ENCODE peak calls at places on chromosome 19, in six cellular contexts. N is IMR-90, U is PC-9, S is thyroid gland, O is trophoblast cell, A is OCI-LY7. E is an unnamed sample.

GRCh38 chr19:13214036-13214730 is 64.0 kb downstream of the IER2 start:
- DNase-seq in O (no peak), N (no peak), U (no peak), A (no peak), S (no peak), E (no peak)

GRCh38 chr19:5931251-5931650 is 17.2 kb downstream of the CAPS start:
- DNase-seq in O (no peak), N (no peak), S (no peak), U (no peak), A (no peak), E (no peak)

GRCh38 chr19:52735734-52736133 is 890 bp upstream of the ZNF611 start:
- DNase-seq in S (peak), O (peak), A (no peak), U (no peak), N (no peak), E (peak)

GRCh38 chr19:41225238-41226052 is 6.4 kb downstream of the AXL start:
- DNase-seq in U (peak), N (peak), S (peak), O (peak), A (no peak), E (no peak)

GRCh38 chr19:12847159-12848139 is 9.1 kb downstream of the MAST1 start:
- DNase-seq in A (peak), S (peak), U (peak), N (peak), O (peak), E (peak)

GRCh38 chr19:13846533-13847032 is 30.4 kb upstream of the NANOS3 start:
- DNase-seq in A (peak), N (peak), O (peak), S (peak), U (peak), E (peak)

GRCh38 chr19:41638624-41639023 is 11.8 kb upstream of the CEACAM4 start:
- DNase-seq in O (no peak), S (no peak), N (no peak), A (no peak), U (no peak), E (no peak)

GRCh38 chr19:4446801-4447200 is 10.8 kb downstream of the UBXN6 start:
- DNase-seq in N (no peak), A (no peak), S (no peak), O (no peak), U (no peak), E (no peak)

GRCh38 chr19:41351339-41352245 is 2.1 kb downstream of the TGFB1 start:
- DNase-seq in S (peak), O (peak), U (no peak), A (peak), N (peak), E (peak)

GRCh38 chr19:2584002-2584401 is 108.1 kb downstream of the GADD45B start:
- DNase-seq in S (no peak), N (no peak), A (no peak), U (no peak), O (no peak), E (no peak)

GRCh38 chr19:1237754-1238372 is at the start of gene CBARP:
- DNase-seq in S (peak), O (no peak), A (no peak), N (no peak), U (no peak), E (peak)

GRCh38 chr19:28899703-28900102 is 313.2 kb downstream of the UQCRFS1 start:
- DNase-seq in A (no peak), U (no peak), O (no peak), S (no peak), N (peak), E (no peak)

GRCh38 chr19:12229990-12230389 is 64.7 kb downstream of the ZNF44 start:
- DNase-seq in A (no peak), S (no peak), O (no peak), N (no peak), U (no peak), E (no peak)

GRCh38 chr19:10915511-10916091 is 12.8 kb downstream of the YIPF2 start:
- DNase-seq in A (no peak), S (no peak), U (peak), N (peak), O (peak), E (no peak)

GRCh38 chr19:43767316-43767715 is 12.6 kb upstream of the SMG9 start:
- DNase-seq in U (no peak), S (no peak), N (no peak), A (no peak), O (no peak), E (no peak)

GRCh38 chr19:1154731-1155351 is 19.2 kb downstream of the SBNO2 start:
- DNase-seq in A (no peak), S (peak), N (peak), U (peak), O (peak), E (no peak)

GRCh38 chr19:54325194-54325621 is 12.2 kb upstream of the LILRA5 start:
- DNase-seq in O (peak), U (no peak), A (peak), N (peak), S (no peak), E (peak)

GRCh38 chr19:15869109-15869555 is 28.7 kb downstream of the CYP4F2 start:
- DNase-seq in O (peak), S (peak), N (no peak), A (peak), U (peak), E (peak)

GRCh38 chr19:3196064-3196932 is 10.6 kb downstream of the NCLN start:
- DNase-seq in N (no peak), U (no peak), A (no peak), O (no peak), S (no peak), E (no peak)

GRCh38 chr19:46890423-46891170 is 29.8 kb downstream of the ARHGAP35 start:
- DNase-seq in O (peak), U (peak), S (no peak), N (peak), A (no peak), E (no peak)

GRCh38 chr19:5612891-5613290 is 9.7 kb downstream of the SAFB2 start:
- DNase-seq in A (no peak), O (no peak), U (no peak), S (peak), N (no peak), E (no peak)

GRCh38 chr19:807627-808175 is 10.4 kb downstream of the PTBP1 start:
- DNase-seq in S (no peak), U (no peak), A (no peak), O (no peak), N (no peak), E (no peak)

GRCh38 chr19:2034729-2035589 is 16.1 kb downstream of the MKNK2 start:
- DNase-seq in N (peak), A (peak), O (peak), U (peak), S (peak), E (peak)

GRCh38 chr19:34232566-34233481 is 21.5 kb upstream of the GARRE1 start:
- DNase-seq in N (peak), O (peak), S (peak), A (no peak), U (peak), E (no peak)
- H3K27ac ChIP-seq in N (peak), O (peak), S (no peak), A (no peak), U (peak), E (no peak)

DNA sequence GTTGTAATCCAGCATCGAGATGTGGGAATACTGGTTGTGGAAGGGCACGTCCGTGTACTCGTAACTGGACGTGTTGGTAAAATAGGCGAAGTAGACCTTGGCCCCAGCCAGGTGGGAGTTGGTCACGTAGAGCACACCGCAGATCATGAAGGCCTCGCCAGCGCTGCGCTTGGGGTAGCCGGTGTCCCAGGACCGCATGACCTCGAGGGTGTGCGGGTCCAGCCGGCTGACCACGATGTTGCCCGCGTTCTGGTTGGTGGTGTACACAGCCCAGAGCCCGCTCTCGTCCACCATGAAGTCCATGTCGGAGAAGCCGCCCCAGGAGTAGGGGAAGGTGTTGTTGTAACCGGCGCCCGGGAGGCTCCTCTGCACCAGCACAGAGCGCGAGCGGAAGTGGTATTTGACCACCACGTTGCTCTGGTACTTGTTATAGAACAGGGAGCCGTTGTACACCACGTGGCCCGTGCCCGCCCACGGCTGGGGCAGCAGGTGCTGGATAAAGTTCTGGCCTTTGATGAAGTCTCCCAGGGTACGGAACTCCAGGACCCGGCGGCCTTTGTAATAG is 19.2 kb downstream of the PIN1 start:
- DNase-seq in U (no peak), N (no peak), O (no peak), S (no peak), A (no peak), E (no peak)
- H3K4me3 ChIP-seq in U (no peak), N (no peak), O (no peak), S (no peak), A (no peak), E (no peak)

DNA sequence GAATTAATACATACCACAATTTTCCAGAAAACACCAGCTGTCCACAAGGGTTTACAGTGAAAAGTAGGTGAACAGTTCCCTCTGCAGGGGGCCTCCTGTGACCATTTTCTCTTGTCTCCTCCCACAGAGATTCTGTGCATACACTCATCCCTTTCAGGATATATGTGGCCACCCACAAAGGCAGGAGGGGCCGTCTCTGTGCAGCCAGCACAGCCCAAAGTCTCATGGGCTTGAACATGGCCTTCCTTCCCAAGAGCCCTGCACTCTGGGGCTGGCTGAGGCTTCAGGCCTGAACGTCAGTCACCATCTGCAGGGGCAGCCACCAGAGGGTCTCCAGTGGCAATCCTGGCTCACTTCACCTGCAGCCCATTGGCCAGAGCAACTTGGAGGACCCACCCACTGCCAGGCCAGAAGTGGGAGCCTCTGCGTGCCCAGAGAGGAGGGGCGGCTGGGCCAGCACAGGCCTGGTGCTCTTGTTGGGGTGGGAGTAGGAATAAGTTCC is 25.2 kb downstream of the TMEM161A start:
- DNase-seq in O (no peak), A (peak), N (peak), U (peak), S (no peak), E (no peak)
- H3K27ac ChIP-seq in O (no peak), A (no peak), N (no peak), U (no peak), S (no peak), E (no peak)

DNA sequence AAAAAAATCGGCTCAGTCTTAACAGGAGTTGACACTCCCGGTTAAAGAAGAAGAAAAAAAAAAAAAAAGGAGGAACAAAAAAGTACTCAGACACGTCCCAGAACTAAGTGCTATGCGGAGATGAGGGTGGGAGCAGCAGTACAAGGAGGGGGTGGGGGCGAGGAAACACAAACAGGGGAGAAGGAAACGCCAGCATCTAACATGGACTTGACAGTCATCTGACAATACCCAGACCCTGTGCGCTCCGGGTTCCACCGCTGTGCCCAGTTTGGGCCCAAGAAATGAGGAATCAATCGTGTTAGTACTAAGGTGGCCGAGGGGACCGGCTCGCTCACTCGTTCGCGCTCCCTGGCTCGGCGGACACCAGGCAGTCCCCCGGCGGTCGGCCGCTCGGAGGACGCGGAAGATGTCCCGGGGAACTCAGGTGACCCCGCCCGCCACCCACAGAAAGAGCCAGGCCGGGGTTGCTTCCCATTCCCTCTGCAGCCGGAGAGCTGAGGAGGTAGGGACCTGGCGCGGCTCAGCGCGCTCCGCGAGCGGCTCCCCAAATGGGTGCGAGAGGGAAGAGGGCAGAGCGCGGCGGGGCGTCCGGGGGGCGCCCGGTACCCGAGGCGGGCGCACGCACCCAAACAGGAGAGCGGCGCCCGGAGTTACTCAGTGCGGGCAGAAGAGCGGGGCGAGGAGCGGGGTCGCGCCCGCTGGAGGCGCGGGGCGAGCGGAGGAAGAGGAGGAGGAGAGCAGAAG is 648 bp downstream of the TSHZ3 start:
- DNase-seq in O (no peak), U (no peak), S (peak), A (no peak), N (no peak), E (peak)
- H3K4me3 ChIP-seq in O (peak), U (no peak), S (peak), A (no peak), N (peak), E (peak)

GRCh38 chr19:45403272-45403671 is 1.6 kb downstream of the PPP1R13L start:
- DNase-seq in N (no peak), O (peak), S (no peak), A (no peak), U (no peak), E (no peak)
- H3K27ac ChIP-seq in N (no peak), O (peak), S (no peak), A (no peak), U (no peak), E (no peak)

DNA sequence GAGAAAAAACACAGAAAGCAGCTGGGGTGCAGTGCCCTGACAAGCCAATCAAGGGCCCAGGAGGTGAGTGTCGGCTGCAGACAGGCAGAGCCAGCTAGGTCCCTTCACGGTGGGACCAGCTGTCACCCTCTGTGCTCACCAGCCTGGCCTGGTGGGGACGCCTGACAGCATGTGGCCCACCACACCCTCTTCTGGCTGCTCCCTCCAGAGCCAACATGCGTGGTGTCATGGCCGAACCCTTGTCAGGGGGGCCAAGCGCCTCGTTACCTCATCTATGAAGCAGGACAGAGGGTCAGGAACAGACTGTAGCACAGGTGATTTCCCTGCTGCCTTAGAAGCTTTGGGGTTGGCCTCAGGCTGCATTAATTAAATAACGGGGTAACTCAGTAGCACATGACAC is 40.0 kb upstream of the ISYNA1 start:
- DNase-seq in A (no peak), N (no peak), S (no peak), U (no peak), O (no peak), E (no peak)
- H3K4me3 ChIP-seq in A (no peak), N (no peak), S (no peak), U (no peak), O (no peak), E (no peak)

DNA sequence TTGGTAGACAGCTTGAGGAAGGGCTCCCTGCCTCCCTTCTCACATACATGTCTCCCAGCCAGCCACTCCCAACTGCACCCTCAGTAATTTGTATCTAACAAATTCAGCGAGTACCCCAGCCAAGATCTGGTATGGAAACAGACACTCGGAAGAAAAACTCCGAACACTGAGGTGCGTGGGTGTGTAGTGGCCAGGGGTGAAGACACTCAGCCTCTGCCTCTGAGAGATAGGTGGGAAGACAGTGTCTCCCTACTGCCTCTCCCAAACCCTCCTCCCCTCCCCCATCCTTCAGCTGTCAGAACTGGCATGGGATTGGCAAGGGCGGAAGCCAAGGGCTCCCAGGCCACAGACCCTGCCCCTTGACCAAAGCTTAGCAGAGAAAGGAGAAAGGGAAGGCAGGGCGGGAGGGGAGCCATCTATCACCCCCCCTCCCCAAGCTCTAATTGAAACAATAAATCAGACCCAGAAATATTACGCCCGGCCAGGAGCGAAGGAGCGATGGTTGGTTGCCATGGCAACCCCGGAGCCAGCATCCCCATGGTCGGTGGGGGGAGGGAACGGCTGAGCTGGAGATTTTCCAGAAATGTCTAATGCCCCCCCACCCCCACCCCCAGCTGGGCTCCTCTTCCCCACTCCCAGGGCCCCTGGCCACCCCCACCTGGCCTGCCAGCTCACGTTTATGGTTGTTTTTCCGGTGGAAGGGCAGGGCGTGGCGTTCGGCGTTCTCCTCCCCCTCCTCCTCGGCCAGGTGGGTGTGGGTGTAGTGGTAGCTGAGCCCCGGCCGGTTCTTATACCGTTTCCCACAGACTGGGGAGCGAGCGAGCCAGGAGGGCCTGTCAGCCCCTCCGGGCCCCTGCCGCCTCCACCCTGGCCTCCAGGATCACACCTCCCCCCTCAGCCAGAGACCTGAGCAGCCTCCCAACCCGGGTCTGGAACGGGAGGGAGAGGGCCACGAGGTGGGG is 7.0 kb downstream of the DPF1 start:
- DNase-seq in O (no peak), A (no peak), U (no peak), S (no peak), N (no peak), E (no peak)
- H3K27ac ChIP-seq in O (no peak), A (no peak), U (no peak), S (no peak), N (no peak), E (no peak)

GRCh38 chr19:7550169-7550770 is 14.8 kb downstream of the PNPLA6 start:
- DNase-seq in A (no peak), O (no peak), U (no peak), S (no peak), N (no peak), E (no peak)

GRCh38 chr19:7552781-7553180 is 17.3 kb downstream of the PNPLA6 start:
- DNase-seq in U (no peak), S (no peak), A (no peak), O (no peak), N (no peak), E (no peak)

GRCh38 chr19:7554565-7554964 is 19.0 kb downstream of the PNPLA6 start:
- DNase-seq in N (no peak), S (no peak), A (no peak), O (no peak), U (no peak), E (no peak)

GRCh38 chr19:7549749-7550148 is 14.2 kb downstream of the PNPLA6 start:
- DNase-seq in S (no peak), U (no peak), O (no peak), N (no peak), A (no peak), E (no peak)

DNA sequence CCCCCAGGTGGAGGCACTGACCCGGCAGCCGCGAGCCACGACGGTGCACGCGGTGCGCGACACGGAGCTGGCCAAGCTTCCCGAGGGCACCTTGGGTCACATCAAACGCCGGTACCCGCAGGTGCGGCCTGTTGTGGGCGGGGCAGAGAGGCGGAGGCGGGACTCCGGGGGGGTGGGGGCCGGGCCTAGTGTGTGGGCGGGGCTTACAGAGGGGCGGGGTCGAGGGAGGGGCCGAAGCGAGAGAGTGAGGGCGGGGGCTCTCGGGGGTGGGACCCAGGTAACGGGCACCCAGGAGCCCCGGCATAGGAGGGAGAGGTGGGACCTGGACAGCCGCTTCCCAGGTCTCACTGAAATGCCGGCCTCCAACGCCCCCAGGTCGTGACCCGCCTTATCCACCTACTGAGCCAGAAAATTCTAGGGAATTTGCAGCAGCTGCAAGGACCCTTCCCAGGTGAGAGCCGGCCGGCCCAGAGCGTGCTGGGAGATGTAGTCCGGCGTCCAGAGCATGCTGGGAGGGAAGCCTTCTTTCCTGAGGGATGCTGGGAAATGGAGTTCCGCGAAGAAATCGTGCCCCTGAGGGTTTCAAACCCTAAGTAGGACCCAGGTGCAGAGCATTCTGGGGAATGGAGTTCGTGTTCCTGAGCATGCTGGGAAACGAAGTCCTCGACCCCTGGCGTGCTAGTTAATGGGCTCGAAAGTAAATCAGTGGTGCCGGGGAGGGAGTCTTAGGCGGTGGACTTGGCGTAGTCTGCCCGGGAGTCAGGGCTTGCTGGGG is 15.7 kb downstream of the PNPLA6 start:
- DNase-seq in O (peak), S (peak), A (peak), U (no peak), N (peak), E (peak)
- H3K4me3 ChIP-seq in O (peak), S (no peak), A (no peak), U (no peak), N (no peak), E (no peak)

GRCh38 chr19:34359954-34360315 is 5.1 kb upstream of the GPI start:
- DNase-seq in U (no peak), A (no peak), S (no peak), N (no peak), O (peak), E (no peak)

GRCh38 chr19:34357431-34357830 is 7.6 kb upstream of the GPI start:
- DNase-seq in S (no peak), A (no peak), O (no peak), U (no peak), N (no peak), E (no peak)

GRCh38 chr19:34359140-34359953 is 5.6 kb upstream of the GPI start:
- DNase-seq in O (peak), S (peak), N (peak), U (peak), A (peak), E (no peak)

GRCh38 chr19:34355201-34355600 is 9.8 kb upstream of the GPI start:
- DNase-seq in N (no peak), S (no peak), A (no peak), U (no peak), O (no peak), E (no peak)

GRCh38 chr19:34356875-34357274 is 8.1 kb upstream of the GPI start:
- DNase-seq in N (no peak), U (no peak), A (no peak), O (no peak), S (no peak), E (no peak)
- H3K27ac ChIP-seq in N (no peak), U (no peak), A (no peak), O (no peak), S (no peak), E (no peak)

E was measured in DND-41.